ENCODE peak calls at places on chromosomes 13 and 19, in six cellular contexts. One of them, this sample, is unnamed.

GRCh38 chr19:751501-752341 is 809 bp downstream of the MISP start:
- DNase-seq in tibial artery: no peak
- DNase-seq in K562: peak
- DNase-seq in mucosa of descending colon: peak
- DNase-seq in CD8-positive, alpha-beta memory T cell: no peak
- DNase-seq in PC-3: peak
- DNase-seq in this sample: peak

GRCh38 chr19:45739498-45740439 is 6.5 kb downstream of the MEIOSIN start:
- DNase-seq in tibial artery: no peak
- DNase-seq in PC-3: no peak
- DNase-seq in CD8-positive, alpha-beta memory T cell: no peak
- DNase-seq in mucosa of descending colon: no peak
- DNase-seq in K562: peak
- DNase-seq in this sample: no peak

GRCh38 chr13:21670883-21671792 is at the start of gene FGF9:
- DNase-seq in K562: peak
- DNase-seq in tibial artery: peak
- DNase-seq in PC-3: peak
- DNase-seq in CD8-positive, alpha-beta memory T cell: peak
- DNase-seq in mucosa of descending colon: peak
- DNase-seq in this sample: peak

GRCh38 chr19:7247160-7247559 is 47.1 kb downstream of the INSR start:
- DNase-seq in tibial artery: no peak
- DNase-seq in PC-3: no peak
- DNase-seq in CD8-positive, alpha-beta memory T cell: no peak
- DNase-seq in mucosa of descending colon: peak
- DNase-seq in K562: no peak
- DNase-seq in this sample: no peak

GRCh38 chr13:20188649-20189553 is 3.8 kb downstream of the GJB2 start:
- DNase-seq in PC-3: no peak
- DNase-seq in CD8-positive, alpha-beta memory T cell: no peak
- DNase-seq in tibial artery: no peak
- DNase-seq in mucosa of descending colon: peak
- DNase-seq in K562: peak
- DNase-seq in this sample: no peak

GRCh38 chr13:110714798-110715394 is 1.4 kb downstream of the ING1 start:
- DNase-seq in K562: no peak
- DNase-seq in CD8-positive, alpha-beta memory T cell: no peak
- DNase-seq in mucosa of descending colon: peak
- DNase-seq in PC-3: peak
- DNase-seq in tibial artery: peak
- DNase-seq in this sample: no peak

GRCh38 chr13:25171517-25172302 is at the start of gene AMER2:
- DNase-seq in tibial artery: no peak
- DNase-seq in CD8-positive, alpha-beta memory T cell: no peak
- DNase-seq in PC-3: no peak
- DNase-seq in K562: no peak
- DNase-seq in mucosa of descending colon: no peak
- DNase-seq in this sample: no peak

GRCh38 chr13:113814435-113814821 is 49.4 kb downstream of the GAS6 start:
- DNase-seq in K562: no peak
- DNase-seq in mucosa of descending colon: no peak
- DNase-seq in PC-3: peak
- DNase-seq in tibial artery: no peak
- DNase-seq in CD8-positive, alpha-beta memory T cell: no peak
- DNase-seq in this sample: no peak

GRCh38 chr13:33536639-33537425 is 251.3 kb upstream of the STARD13 start:
- DNase-seq in tibial artery: no peak
- DNase-seq in mucosa of descending colon: no peak
- DNase-seq in CD8-positive, alpha-beta memory T cell: no peak
- DNase-seq in PC-3: peak
- DNase-seq in K562: no peak
- DNase-seq in this sample: peak

GRCh38 chr19:13401388-13401787 is 104.9 kb downstream of the CACNA1A start:
- DNase-seq in K562: peak
- DNase-seq in CD8-positive, alpha-beta memory T cell: no peak
- DNase-seq in mucosa of descending colon: no peak
- DNase-seq in tibial artery: no peak
- DNase-seq in PC-3: peak
- DNase-seq in this sample: no peak

GRCh38 chr13:26964278-26965057 is 203.9 kb upstream of the GPR12 start:
- DNase-seq in mucosa of descending colon: peak
- DNase-seq in tibial artery: no peak
- DNase-seq in K562: no peak
- DNase-seq in CD8-positive, alpha-beta memory T cell: no peak
- DNase-seq in PC-3: no peak
- DNase-seq in this sample: no peak

DNA sequence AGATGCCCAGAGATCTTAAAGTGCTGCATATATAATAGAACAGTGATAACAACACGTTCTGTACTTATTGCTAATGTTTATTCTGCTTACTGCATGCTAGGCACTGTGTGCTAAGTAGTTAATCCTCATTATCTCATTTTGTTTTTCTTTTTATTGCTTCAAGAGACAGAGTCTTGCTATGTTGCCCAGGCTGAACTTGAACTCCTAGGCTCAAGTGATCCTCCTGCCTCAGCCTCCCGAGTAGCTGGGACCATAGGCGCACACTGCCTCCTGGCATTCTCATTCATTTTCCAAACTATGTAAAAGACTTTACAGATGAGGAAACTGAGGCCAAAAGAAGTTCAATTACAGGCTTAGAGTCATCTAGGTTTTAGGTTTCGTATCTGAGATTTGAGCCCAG is 548.4 kb downstream of the GPC6 start:
- DNase-seq in tibial artery: no peak
- DNase-seq in mucosa of descending colon: no peak
- DNase-seq in PC-3: no peak
- DNase-seq in K562: no peak
- DNase-seq in CD8-positive, alpha-beta memory T cell: no peak
- DNase-seq in this sample: no peak
- H3K4me3 ChIP-seq in tibial artery: no peak
- H3K4me3 ChIP-seq in mucosa of descending colon: no peak
- H3K4me3 ChIP-seq in PC-3: peak
- H3K4me3 ChIP-seq in K562: no peak
- H3K4me3 ChIP-seq in CD8-positive, alpha-beta memory T cell: no peak
- H3K4me3 ChIP-seq in this sample: no peak

DNA sequence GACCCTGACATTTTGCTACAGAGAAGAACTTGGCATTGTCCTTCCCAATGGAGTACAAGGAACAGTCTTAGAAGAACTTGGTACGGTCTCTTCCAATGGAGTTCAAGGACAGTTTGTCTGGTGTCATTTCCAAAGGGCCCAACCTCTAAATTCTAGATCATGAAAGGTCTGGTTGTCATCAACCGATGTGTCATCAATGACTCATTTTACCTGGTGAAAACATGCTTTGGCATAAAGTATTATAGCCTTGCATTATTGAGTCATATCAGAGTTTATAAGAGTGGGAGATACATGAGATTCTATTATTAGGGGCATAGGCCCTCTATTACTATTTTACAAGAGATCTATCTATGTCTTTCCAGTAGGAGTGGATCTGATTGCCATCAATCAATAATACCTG is 4.3 kb downstream of the CYP2B6 start:
- DNase-seq in mucosa of descending colon: no peak
- DNase-seq in PC-3: peak
- DNase-seq in K562: no peak
- DNase-seq in CD8-positive, alpha-beta memory T cell: no peak
- DNase-seq in tibial artery: no peak
- DNase-seq in this sample: no peak
- H3K4me3 ChIP-seq in mucosa of descending colon: no peak
- H3K4me3 ChIP-seq in PC-3: no peak
- H3K4me3 ChIP-seq in K562: no peak
- H3K4me3 ChIP-seq in CD8-positive, alpha-beta memory T cell: no peak
- H3K4me3 ChIP-seq in tibial artery: no peak
- H3K4me3 ChIP-seq in this sample: no peak

DNA sequence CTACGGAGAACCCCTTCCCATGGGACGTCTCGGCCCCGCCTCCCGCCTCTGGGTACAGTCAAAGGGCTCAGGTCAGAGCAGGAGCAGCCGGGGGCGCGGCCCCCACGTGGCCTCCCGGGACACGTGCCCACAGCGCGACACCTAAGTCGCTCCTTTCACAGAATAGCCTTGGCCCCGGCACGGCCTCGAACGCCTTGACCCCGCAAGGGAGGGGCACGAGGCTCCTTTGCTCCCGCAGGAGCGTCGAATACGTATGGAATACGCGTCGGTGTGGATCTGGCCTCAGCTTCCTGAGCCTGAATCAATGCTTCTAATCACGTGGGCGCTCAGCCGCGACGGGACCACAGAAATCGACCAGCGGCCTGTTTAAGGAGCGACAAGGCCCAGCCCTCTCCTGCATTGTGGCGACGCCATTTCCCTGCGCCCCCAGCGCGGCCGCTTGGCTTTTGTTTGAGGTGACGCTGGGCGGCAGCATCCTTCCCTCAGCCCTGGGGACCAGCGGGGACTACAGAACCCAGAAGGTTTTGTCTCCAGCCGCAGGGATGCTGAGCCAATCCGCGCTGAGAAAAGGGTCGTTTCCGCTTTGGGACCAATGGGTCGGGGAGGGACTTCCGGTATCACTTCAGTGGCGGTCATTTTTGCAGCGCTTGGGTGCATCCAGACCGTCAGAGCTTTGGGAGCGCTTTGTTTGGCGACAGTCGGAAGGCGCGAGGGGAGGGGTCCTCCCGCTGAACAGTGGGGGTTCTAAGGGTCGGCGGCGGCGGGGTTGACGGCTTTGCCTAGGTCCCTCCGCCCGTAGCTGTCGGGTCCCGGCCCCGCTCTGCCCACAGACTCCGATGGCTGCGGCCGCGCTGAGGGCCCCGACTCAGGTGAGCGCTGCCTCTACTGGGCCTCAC is at the start of gene ZIK1:
- DNase-seq in PC-3: no peak
- DNase-seq in mucosa of descending colon: peak
- DNase-seq in K562: no peak
- DNase-seq in tibial artery: peak
- DNase-seq in CD8-positive, alpha-beta memory T cell: peak
- DNase-seq in this sample: peak
- H3K4me3 ChIP-seq in PC-3: no peak
- H3K4me3 ChIP-seq in mucosa of descending colon: no peak
- H3K4me3 ChIP-seq in K562: peak
- H3K4me3 ChIP-seq in tibial artery: peak
- H3K4me3 ChIP-seq in CD8-positive, alpha-beta memory T cell: peak
- H3K4me3 ChIP-seq in this sample: peak

GRCh38 chr19:37699057-37699456 is 20.5 kb downstream of the ZNF607 start:
- DNase-seq in tibial artery: no peak
- DNase-seq in K562: no peak
- DNase-seq in mucosa of descending colon: no peak
- DNase-seq in CD8-positive, alpha-beta memory T cell: no peak
- DNase-seq in PC-3: no peak
- DNase-seq in this sample: no peak

GRCh38 chr19:37695144-37695899 is 24.2 kb downstream of the ZNF607 start:
- DNase-seq in mucosa of descending colon: no peak
- DNase-seq in tibial artery: no peak
- DNase-seq in K562: no peak
- DNase-seq in PC-3: no peak
- DNase-seq in CD8-positive, alpha-beta memory T cell: no peak
- DNase-seq in this sample: no peak

GRCh38 chr19:37692956-37693660 is 26.5 kb downstream of the ZNF607 start:
- DNase-seq in CD8-positive, alpha-beta memory T cell: no peak
- DNase-seq in PC-3: no peak
- DNase-seq in K562: no peak
- DNase-seq in mucosa of descending colon: no peak
- DNase-seq in tibial artery: no peak
- DNase-seq in this sample: no peak

DNA sequence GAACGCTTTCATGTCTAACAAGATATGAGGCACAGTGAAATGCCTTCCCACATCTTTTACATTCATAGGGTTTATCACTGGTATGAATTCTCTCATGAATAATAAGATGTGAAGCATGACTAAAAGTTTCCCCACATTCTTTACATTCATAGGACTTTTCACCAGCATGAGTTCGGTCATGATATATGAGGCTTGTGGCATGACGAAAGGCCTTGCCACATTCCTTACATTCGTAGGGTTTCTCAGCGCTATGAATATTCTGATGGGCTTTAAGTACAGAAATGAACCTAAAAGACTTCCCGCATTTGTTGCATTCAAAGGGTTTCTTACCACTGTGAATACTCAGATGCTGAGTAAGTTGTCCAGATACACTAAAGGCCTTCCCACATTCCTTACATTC is 21.3 kb downstream of the ZNF607 start:
- DNase-seq in K562: no peak
- DNase-seq in PC-3: no peak
- DNase-seq in mucosa of descending colon: no peak
- DNase-seq in CD8-positive, alpha-beta memory T cell: no peak
- DNase-seq in tibial artery: no peak
- DNase-seq in this sample: no peak
- H3K4me3 ChIP-seq in K562: no peak
- H3K4me3 ChIP-seq in PC-3: no peak
- H3K4me3 ChIP-seq in mucosa of descending colon: no peak
- H3K4me3 ChIP-seq in CD8-positive, alpha-beta memory T cell: no peak
- H3K4me3 ChIP-seq in tibial artery: no peak
- H3K4me3 ChIP-seq in this sample: no peak

DNA sequence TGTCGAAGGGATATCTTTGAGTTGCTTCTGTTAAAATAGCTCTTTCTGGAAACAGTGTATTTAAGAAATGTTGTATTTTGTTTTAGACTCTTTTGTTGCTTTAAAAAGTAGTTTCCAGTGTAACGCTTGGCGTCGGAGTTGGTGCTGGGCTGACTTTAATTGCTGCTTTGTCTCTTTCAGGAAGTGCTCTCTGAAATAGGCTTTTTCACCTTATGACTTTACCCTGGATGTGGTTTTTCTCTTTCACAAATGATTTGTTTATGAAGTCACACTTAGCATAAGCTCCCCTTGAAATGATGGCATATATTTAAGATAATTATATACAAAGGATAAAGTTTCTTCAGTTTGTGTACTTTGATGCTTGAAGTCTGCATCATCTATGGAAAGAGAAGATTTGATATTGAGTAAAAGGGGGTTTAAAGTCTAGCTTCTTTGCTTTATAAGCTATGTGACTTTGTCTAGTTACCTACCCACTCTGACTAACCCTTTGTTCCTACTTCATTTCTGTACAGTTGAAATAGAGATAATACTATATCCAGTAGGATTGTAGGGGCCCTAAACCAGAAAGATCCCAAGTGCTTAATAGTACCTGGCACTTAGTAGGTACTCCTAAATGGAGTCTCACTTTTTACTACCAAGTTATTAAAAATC is at the start of gene GPR18:
- DNase-seq in tibial artery: no peak
- DNase-seq in mucosa of descending colon: no peak
- DNase-seq in K562: no peak
- DNase-seq in PC-3: no peak
- DNase-seq in CD8-positive, alpha-beta memory T cell: peak
- DNase-seq in this sample: no peak
- H3K4me3 ChIP-seq in tibial artery: no peak
- H3K4me3 ChIP-seq in mucosa of descending colon: no peak
- H3K4me3 ChIP-seq in K562: no peak
- H3K4me3 ChIP-seq in PC-3: no peak
- H3K4me3 ChIP-seq in CD8-positive, alpha-beta memory T cell: peak
- H3K4me3 ChIP-seq in this sample: no peak

This sample was measured in AG09309.